ENCODE peak calls at places on chromosome 1, in eight cellular contexts. One of them, this sample, is unnamed.

GRCh38 chr1:35852241-35852640 is 30.8 kb upstream of the AGO1 start:
- DNase-seq in transverse colon: no peak
- DNase-seq in prostate gland: no peak
- DNase-seq in GM12892: no peak
- DNase-seq in adrenal gland: no peak
- DNase-seq in uterus: no peak
- DNase-seq in H54: no peak
- DNase-seq in HCT116: no peak
- DNase-seq in this sample: no peak

GRCh38 chr1:167083066-167083682 is 7.0 kb downstream of the GPA33 start:
- DNase-seq in transverse colon: peak; percentile 73
- DNase-seq in prostate gland: no peak
- DNase-seq in GM12892: no peak
- DNase-seq in adrenal gland: no peak
- DNase-seq in uterus: no peak
- DNase-seq in H54: no peak
- DNase-seq in HCT116: no peak
- DNase-seq in this sample: no peak

GRCh38 chr1:118947790-118948189 is 40.4 kb downstream of the TBX15 start:
- DNase-seq in transverse colon: no peak
- DNase-seq in prostate gland: no peak
- DNase-seq in GM12892: no peak
- DNase-seq in adrenal gland: no peak
- DNase-seq in uterus: no peak
- DNase-seq in H54: peak; percentile 28
- DNase-seq in HCT116: no peak
- DNase-seq in this sample: no peak

GRCh38 chr1:117284408-117285215 is 73.9 kb upstream of the VTCN1 start:
- DNase-seq in transverse colon: no peak
- DNase-seq in prostate gland: peak; percentile 24
- DNase-seq in GM12892: no peak
- DNase-seq in adrenal gland: no peak
- DNase-seq in uterus: no peak
- DNase-seq in H54: peak; percentile 42
- DNase-seq in HCT116: peak; percentile 57
- DNase-seq in this sample: peak; percentile 34

GRCh38 chr1:92987462-92987861 is 26.2 kb upstream of the DIPK1A start:
- DNase-seq in transverse colon: no peak
- DNase-seq in prostate gland: no peak
- DNase-seq in GM12892: no peak
- DNase-seq in adrenal gland: no peak
- DNase-seq in uterus: no peak
- DNase-seq in H54: no peak
- DNase-seq in HCT116: no peak
- DNase-seq in this sample: no peak

GRCh38 chr1:193412748-193413147 is 226.3 kb upstream of the B3GALT2 start:
- DNase-seq in transverse colon: no peak
- DNase-seq in prostate gland: no peak
- DNase-seq in GM12892: no peak
- DNase-seq in adrenal gland: no peak
- DNase-seq in uterus: no peak
- DNase-seq in H54: no peak
- DNase-seq in HCT116: no peak
- DNase-seq in this sample: no peak

GRCh38 chr1:60130703-60131102 is 57.1 kb upstream of the C1orf87 start:
- DNase-seq in transverse colon: no peak
- DNase-seq in prostate gland: no peak
- DNase-seq in GM12892: no peak
- DNase-seq in adrenal gland: no peak
- DNase-seq in uterus: no peak
- DNase-seq in H54: no peak
- DNase-seq in HCT116: no peak
- DNase-seq in this sample: no peak

GRCh38 chr1:181685216-181685615 is 201.9 kb downstream of the CACNA1E start:
- DNase-seq in transverse colon: no peak
- DNase-seq in prostate gland: no peak
- DNase-seq in GM12892: no peak
- DNase-seq in adrenal gland: no peak
- DNase-seq in uterus: no peak
- DNase-seq in H54: no peak
- DNase-seq in HCT116: no peak
- DNase-seq in this sample: no peak

GRCh38 chr1:240794061-240794843 is 182.3 kb upstream of the GREM2 start:
- DNase-seq in transverse colon: no peak
- DNase-seq in prostate gland: no peak
- DNase-seq in GM12892: no peak
- DNase-seq in adrenal gland: no peak
- DNase-seq in uterus: no peak
- DNase-seq in H54: no peak
- DNase-seq in HCT116: no peak
- DNase-seq in this sample: no peak

GRCh38 chr1:202349263-202349928 is 897 bp downstream of the PPP1R12B start:
- DNase-seq in transverse colon: peak; percentile 12
- DNase-seq in prostate gland: peak; percentile 26
- DNase-seq in GM12892: no peak
- DNase-seq in adrenal gland: peak; percentile 45
- DNase-seq in uterus: no peak
- DNase-seq in H54: no peak
- DNase-seq in HCT116: no peak
- DNase-seq in this sample: peak; percentile 85

GRCh38 chr1:64502924-64503323 is 33.0 kb downstream of the CACHD1 start:
- DNase-seq in transverse colon: no peak
- DNase-seq in prostate gland: no peak
- DNase-seq in GM12892: no peak
- DNase-seq in adrenal gland: no peak
- DNase-seq in uterus: no peak
- DNase-seq in H54: no peak
- DNase-seq in HCT116: no peak
- DNase-seq in this sample: no peak

GRCh38 chr1:206951318-206952105 is 5.2 kb upstream of the PIGR start:
- DNase-seq in transverse colon: peak; percentile 53
- DNase-seq in prostate gland: no peak
- DNase-seq in GM12892: no peak
- DNase-seq in adrenal gland: no peak
- DNase-seq in uterus: no peak
- DNase-seq in H54: no peak
- DNase-seq in HCT116: no peak
- DNase-seq in this sample: no peak

GRCh38 chr1:206954616-206955342 is 8.5 kb upstream of the PIGR start:
- DNase-seq in transverse colon: no peak
- DNase-seq in prostate gland: no peak
- DNase-seq in GM12892: no peak
- DNase-seq in adrenal gland: no peak
- DNase-seq in uterus: no peak
- DNase-seq in H54: no peak
- DNase-seq in HCT116: no peak
- DNase-seq in this sample: no peak

GRCh38 chr1:206952182-206952581 is 5.9 kb upstream of the PIGR start:
- DNase-seq in transverse colon: no peak
- DNase-seq in prostate gland: no peak
- DNase-seq in GM12892: no peak
- DNase-seq in adrenal gland: no peak
- DNase-seq in uterus: no peak
- DNase-seq in H54: no peak
- DNase-seq in HCT116: no peak
- DNase-seq in this sample: no peak

GRCh38 chr1:206953626-206954025 is 7.4 kb upstream of the PIGR start:
- DNase-seq in transverse colon: no peak
- DNase-seq in prostate gland: peak; percentile 42
- DNase-seq in GM12892: no peak
- DNase-seq in adrenal gland: no peak
- DNase-seq in uterus: no peak
- DNase-seq in H54: no peak
- DNase-seq in HCT116: no peak
- DNase-seq in this sample: no peak

DNA sequence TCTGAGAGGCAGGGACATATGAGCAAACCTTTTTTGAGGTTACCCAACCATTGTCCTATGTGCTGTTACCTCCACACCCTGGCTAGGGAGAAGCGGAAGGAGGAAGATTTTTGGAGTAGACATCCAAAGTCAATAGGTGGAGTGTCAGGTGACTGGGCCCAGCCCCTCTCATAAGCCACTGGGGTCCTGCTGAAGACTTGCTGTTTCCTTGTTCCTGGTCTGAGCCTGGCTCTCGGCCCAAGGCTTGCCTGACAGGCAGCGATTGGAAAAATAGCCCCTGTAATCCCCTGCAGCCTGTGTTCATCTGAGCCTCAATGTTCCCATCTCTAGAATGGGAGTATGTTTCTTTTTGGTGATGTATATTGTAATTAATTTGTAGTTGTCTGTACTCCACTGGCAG is 6.9 kb upstream of the PIGR start:
- DNase-seq in transverse colon: peak; percentile 85
- DNase-seq in prostate gland: peak; percentile 24
- DNase-seq in GM12892: no peak
- DNase-seq in adrenal gland: no peak
- DNase-seq in uterus: no peak
- DNase-seq in H54: no peak
- DNase-seq in HCT116: no peak
- DNase-seq in this sample: no peak
- TF ChIP-seq POLR2A in transverse colon: no peak
- TF ChIP-seq POLR2A in prostate gland: no peak
- TF ChIP-seq POLR2A in GM12892: no peak
- TF ChIP-seq POLR2A in adrenal gland: no peak
- TF ChIP-seq POLR2A in uterus: no peak
- TF ChIP-seq POLR2A in H54: no peak
- TF ChIP-seq POLR2A in HCT116: no peak
- TF ChIP-seq POLR2A in this sample: no peak

DNA sequence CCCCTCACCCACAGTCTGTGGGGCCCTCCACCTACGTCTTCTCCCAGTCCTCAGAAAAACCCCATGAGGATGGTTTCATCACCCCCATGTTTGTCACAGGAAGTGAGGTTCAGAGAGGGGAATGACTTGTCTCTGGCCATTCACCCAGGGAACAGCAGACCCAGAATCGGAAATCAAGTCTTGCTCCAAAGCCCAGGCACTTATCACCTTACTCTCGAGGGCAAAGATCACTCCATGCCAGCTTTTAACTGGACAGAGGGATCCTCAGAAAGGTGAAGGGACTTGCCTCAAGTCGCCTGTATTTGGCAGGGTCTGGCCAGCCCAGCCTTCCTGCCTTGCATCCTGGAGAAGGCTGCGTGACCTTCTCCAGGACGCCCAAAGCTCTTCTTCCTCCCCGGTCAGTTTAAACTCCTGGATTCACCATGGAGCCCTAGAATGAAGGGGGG is 57.9 kb upstream of the SSBP3 start:
- DNase-seq in transverse colon: no peak
- DNase-seq in prostate gland: no peak
- DNase-seq in GM12892: no peak
- DNase-seq in adrenal gland: no peak
- DNase-seq in uterus: no peak
- DNase-seq in H54: no peak
- DNase-seq in HCT116: no peak
- DNase-seq in this sample: no peak
- TF ChIP-seq POLR2A in transverse colon: no peak
- TF ChIP-seq POLR2A in prostate gland: no peak
- TF ChIP-seq POLR2A in GM12892: no peak
- TF ChIP-seq POLR2A in adrenal gland: no peak
- TF ChIP-seq POLR2A in uterus: no peak
- TF ChIP-seq POLR2A in H54: no peak
- TF ChIP-seq POLR2A in HCT116: no peak
- TF ChIP-seq POLR2A in this sample: no peak

DNA sequence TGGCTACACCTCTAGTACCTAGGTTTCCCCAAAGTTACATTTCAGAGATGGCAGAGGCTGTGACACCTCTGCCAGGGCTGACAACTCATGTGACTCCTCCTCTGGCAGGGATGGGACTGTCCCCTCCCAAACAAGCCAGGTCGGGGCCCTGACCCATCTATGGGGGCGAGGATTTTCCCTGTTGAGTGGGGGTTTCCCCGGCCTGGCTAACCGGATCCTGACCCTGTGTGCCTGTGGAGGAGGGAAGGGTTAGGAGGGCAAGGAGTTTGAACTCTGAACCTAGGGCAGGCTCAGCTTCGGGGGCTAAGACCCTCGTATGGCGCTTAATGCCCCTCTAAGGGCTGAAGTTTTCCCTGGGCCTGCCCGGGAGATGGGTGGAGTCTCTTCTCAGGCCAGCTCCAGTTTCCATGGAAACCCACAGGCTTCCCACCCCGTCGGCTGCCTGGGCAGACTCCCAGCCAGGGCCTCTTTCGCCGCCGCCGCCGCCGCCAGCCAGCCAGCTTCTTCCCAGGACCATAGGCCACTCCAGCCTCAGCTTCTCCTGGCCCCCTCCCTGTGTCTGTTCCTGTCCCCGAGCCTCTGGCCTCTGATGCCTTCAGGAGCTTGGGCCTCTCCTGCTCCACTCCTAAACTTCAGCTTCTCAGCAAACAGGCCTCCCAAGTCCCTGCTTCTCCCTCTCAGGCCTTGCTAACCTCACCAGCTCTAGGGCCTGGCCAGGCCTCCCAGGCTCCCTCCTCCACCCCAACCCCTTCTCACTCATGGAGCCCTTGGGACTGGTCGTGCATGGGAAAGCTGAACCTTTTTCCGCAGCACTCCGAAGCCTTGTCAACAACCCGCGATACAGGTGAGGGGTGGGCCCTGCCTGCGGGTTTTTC is at the start of gene BTBD19:
- DNase-seq in transverse colon: peak; percentile 64
- DNase-seq in prostate gland: no peak
- DNase-seq in GM12892: no peak
- DNase-seq in adrenal gland: peak; percentile 94
- DNase-seq in uterus: peak; percentile 91
- DNase-seq in H54: no peak
- DNase-seq in HCT116: no peak
- DNase-seq in this sample: peak; percentile 84
- TF ChIP-seq POLR2A in transverse colon: no peak
- TF ChIP-seq POLR2A in prostate gland: no peak
- TF ChIP-seq POLR2A in GM12892: no peak
- TF ChIP-seq POLR2A in adrenal gland: no peak
- TF ChIP-seq POLR2A in uterus: peak; percentile 64
- TF ChIP-seq POLR2A in H54: no peak
- TF ChIP-seq POLR2A in HCT116: peak; percentile 5
- TF ChIP-seq POLR2A in this sample: no peak

DNA sequence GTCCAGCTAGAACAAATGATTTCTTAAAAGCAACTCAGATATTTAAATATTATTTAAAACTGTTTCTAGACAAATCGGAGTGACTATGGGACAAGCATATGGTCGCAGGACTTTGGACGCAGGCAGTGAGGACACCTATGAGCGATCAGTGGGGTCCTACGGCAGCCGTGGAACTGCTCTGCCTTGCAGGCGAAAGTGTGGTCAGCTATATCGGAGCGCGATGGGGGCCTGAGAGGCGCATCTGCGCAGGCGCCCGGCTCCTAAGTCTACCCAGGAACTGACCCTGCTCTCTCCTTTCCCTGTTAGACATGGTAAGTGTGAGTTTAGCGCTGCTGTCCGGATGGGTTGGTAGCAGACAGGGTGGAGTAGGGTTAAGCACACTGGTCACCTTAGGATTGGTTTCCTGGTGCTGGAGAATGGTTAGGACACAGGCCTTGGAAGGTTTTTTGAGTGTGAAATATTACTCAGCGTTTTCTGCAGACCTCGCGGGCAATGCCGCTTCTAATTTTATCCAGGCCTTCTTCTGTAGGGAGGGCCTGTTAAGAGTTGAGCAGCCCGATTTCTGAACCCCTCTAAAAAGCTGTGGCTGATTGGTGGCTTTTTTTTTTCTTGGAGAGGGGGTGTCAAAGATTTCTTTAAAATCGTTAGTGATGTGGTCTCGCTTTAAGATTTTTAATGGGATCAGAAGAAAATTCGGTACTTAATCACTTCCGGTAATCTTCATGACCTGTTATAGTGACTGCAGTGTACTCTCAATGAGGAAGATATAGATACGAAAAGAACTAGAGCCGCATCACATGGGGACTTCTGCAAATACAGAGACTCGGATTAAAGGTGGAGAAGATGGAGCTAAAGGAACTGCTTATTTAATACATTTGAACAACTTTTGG is at the start of gene RABGGTB:
- DNase-seq in transverse colon: peak; percentile 97
- DNase-seq in prostate gland: peak; percentile 91
- DNase-seq in GM12892: peak; percentile 67
- DNase-seq in adrenal gland: peak; percentile 97
- DNase-seq in uterus: peak; percentile 90
- DNase-seq in H54: peak; percentile 77
- DNase-seq in HCT116: peak; percentile 94
- DNase-seq in this sample: peak; percentile 98
- TF ChIP-seq POLR2A in transverse colon: peak; percentile 95
- TF ChIP-seq POLR2A in prostate gland: peak; percentile 82
- TF ChIP-seq POLR2A in GM12892: peak; percentile 99
- TF ChIP-seq POLR2A in adrenal gland: peak; percentile 75
- TF ChIP-seq POLR2A in uterus: peak; percentile 64
- TF ChIP-seq POLR2A in H54: peak; percentile 95
- TF ChIP-seq POLR2A in HCT116: peak; percentile 97
- TF ChIP-seq POLR2A in this sample: peak; percentile 99

This sample was measured in erythroblast.